ENCODE peak calls at places on chromosome 20, in eight cellular contexts. U is OCI-LY7; J is CD8-positive, alpha-beta memory T cell; X is pancreas; I is neuronal stem cell; C is ovary; F is HepG2; M is small intestine. B is an unnamed sample.

GRCh38 chr20:11270566-11270965 is 596.8 kb upstream of the JAG1 start:
- DNase-seq in C (no peak), M (no peak), J (no peak), F (no peak), I (no peak), X (no peak), U (no peak), B (no peak)

GRCh38 chr20:18137412-18138265 is at the start of the genes KAT14 and PET117:
- DNase-seq in F (peak; percentile 85), X (peak; percentile 96), J (peak; percentile 85), M (peak; percentile 90), U (peak; percentile 95), C (peak; percentile 89), I (peak; percentile 95), B (peak; percentile 82)

GRCh38 chr20:45882469-45883099 is 1.6 kb downstream of the ZSWIM1 start:
- DNase-seq in X (no peak), C (no peak), M (no peak), J (no peak), I (no peak), U (no peak), F (no peak), B (no peak)

GRCh38 chr20:38452880-38453624 is 17.9 kb upstream of the SNHG17 start:
- DNase-seq in M (peak; percentile 11), J (no peak), C (no peak), I (no peak), U (no peak), X (peak; percentile 25), F (no peak), B (no peak)

GRCh38 chr20:25058797-25059486 is 1.0 kb upstream of the ACSS1 start:
- DNase-seq in C (no peak), J (no peak), X (peak; percentile 46), F (peak; percentile 44), U (no peak), M (no peak), I (no peak), B (no peak)

GRCh38 chr20:63036266-63036665 is 29.5 kb upstream of the BHLHE23 start:
- DNase-seq in I (no peak), C (no peak), U (no peak), J (no peak), M (no peak), F (no peak), X (peak; percentile 37), B (no peak)

GRCh38 chr20:64057628-64058498 is 5.1 kb upstream of the TCEA2 start:
- DNase-seq in X (peak; percentile 91), M (peak; percentile 58), I (no peak), F (peak; percentile 83), J (peak; percentile 69), C (peak; percentile 46), U (peak; percentile 75), B (peak; percentile 65)

GRCh38 chr20:8357703-8358102 is 225.6 kb downstream of the PLCB1 start:
- DNase-seq in F (no peak), J (no peak), C (no peak), I (no peak), U (no peak), X (no peak), M (no peak), B (no peak)

GRCh38 chr20:7608246-7608645 is 332.0 kb downstream of the HAO1 start:
- DNase-seq in U (peak; percentile 3), C (no peak), X (no peak), F (no peak), M (no peak), I (peak; percentile 15), J (no peak), B (no peak)

GRCh38 chr20:58235010-58235409 is 6.6 kb upstream of the ANKRD60 start:
- DNase-seq in X (no peak), C (no peak), U (no peak), I (no peak), J (no peak), M (no peak), F (no peak), B (peak; percentile 47)

GRCh38 chr20:10921491-10922010 is 247.8 kb upstream of the JAG1 start:
- DNase-seq in C (no peak), U (no peak), M (no peak), J (no peak), F (no peak), X (no peak), I (no peak), B (no peak)

GRCh38 chr20:44394520-44395182 is 39.2 kb downstream of the HNF4A start:
- DNase-seq in X (no peak), F (peak; percentile 100), J (no peak), M (no peak), U (no peak), C (peak; percentile 86), I (no peak), B (no peak)

GRCh38 chr20:19492937-19493336 is 265.1 kb upstream of the RIN2 start:
- DNase-seq in J (no peak), U (no peak), C (no peak), M (no peak), I (peak; percentile 20), F (no peak), X (no peak), B (no peak)

GRCh38 chr20:34983995-34984735 is 28.5 kb downstream of the MYH7B start:
- DNase-seq in I (no peak), U (no peak), C (no peak), J (no peak), M (peak; percentile 79), X (no peak), F (no peak), B (no peak)

GRCh38 chr20:58651548-58651822 is 402 bp downstream of the STX16 start:
- DNase-seq in I (peak; percentile 57), C (peak; percentile 39), M (no peak), X (no peak), J (no peak), F (peak; percentile 36), U (peak; percentile 5), B (no peak)

GRCh38 chr20:14214046-14214445 is 123.4 kb downstream of the FLRT3 start:
- DNase-seq in J (no peak), M (no peak), C (no peak), F (no peak), U (no peak), X (no peak), I (no peak), B (no peak)

GRCh38 chr20:57561356-57562279 is 708 bp downstream of the PCK1 start:
- DNase-seq in F (no peak), J (no peak), C (no peak), U (no peak), M (no peak), I (no peak), X (no peak), B (no peak)

GRCh38 chr20:7882076-7882475 is 58.2 kb downstream of the HAO1 start:
- DNase-seq in I (no peak), U (no peak), M (no peak), C (no peak), X (no peak), J (no peak), F (no peak), B (no peak)

GRCh38 chr20:3923818-3924217 is 34.6 kb downstream of the PANK2 start:
- DNase-seq in I (no peak), U (no peak), F (no peak), X (no peak), C (no peak), M (no peak), J (no peak), B (no peak)

DNA sequence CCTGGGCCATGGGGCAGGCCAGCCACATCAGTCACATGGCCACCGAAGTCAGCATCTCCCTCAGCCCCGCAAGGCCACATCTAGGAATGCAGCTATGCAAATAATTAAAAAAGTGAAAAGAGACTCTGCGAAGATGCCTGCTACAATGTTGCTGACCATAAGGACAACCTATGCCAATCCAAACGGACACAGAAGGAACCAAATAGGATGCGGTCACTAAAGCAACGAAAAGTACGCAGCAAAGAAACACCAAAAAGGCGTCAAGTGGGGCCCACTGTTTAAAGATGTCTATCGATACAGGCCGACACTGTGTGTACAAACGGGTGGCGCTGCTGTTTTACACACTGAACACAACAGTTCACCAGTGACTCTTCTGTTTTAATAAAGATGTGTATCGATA is 56.4 kb downstream of the TAF4 start:
- DNase-seq in U (no peak), M (no peak), I (no peak), C (no peak), X (no peak), J (no peak), F (no peak), B (no peak)
- H3K36me3 ChIP-seq in U (peaks cover 75% of the 10 kb centered on the region), M (peaks cover 25% of the 10 kb centered on the region), I (peaks cover 95% of the 10 kb centered on the region), C (no peaks in the 10 kb centered on the region), X (peaks cover 45% of the 10 kb centered on the region), J (peaks cover 12% of the 10 kb centered on the region), F (peaks cover 73% of the 10 kb centered on the region), B (peaks cover 63% of the 10 kb centered on the region)

GRCh38 chr20:22836877-22837276 is 198.2 kb upstream of the SSTR4 start:
- DNase-seq in M (no peak), U (no peak), I (no peak), F (no peak), X (no peak), J (no peak), C (no peak), B (no peak)

GRCh38 chr20:22848364-22848763 is 186.7 kb upstream of the SSTR4 start:
- DNase-seq in X (no peak), F (no peak), I (no peak), C (no peak), M (no peak), U (no peak), J (no peak), B (no peak)

GRCh38 chr20:22838001-22838400 is 197.1 kb upstream of the SSTR4 start:
- DNase-seq in X (no peak), F (no peak), J (no peak), U (no peak), C (no peak), M (no peak), I (no peak), B (no peak)

GRCh38 chr20:22846829-22847228 is 188.3 kb upstream of the SSTR4 start:
- DNase-seq in U (no peak), M (no peak), F (no peak), X (no peak), J (no peak), I (no peak), C (no peak), B (no peak)

GRCh38 chr20:22842793-22843192 is 192.3 kb upstream of the SSTR4 start:
- DNase-seq in X (no peak), M (no peak), C (no peak), F (no peak), U (no peak), J (no peak), I (no peak), B (no peak)
- H3K36me3 ChIP-seq in X (no peaks in the 10 kb centered on the region), M (no peaks in the 10 kb centered on the region), C (no peaks in the 10 kb centered on the region), F (no peaks in the 10 kb centered on the region), U (no peaks in the 10 kb centered on the region), J (no peaks in the 10 kb centered on the region), I (no peaks in the 10 kb centered on the region), B (no peaks in the 10 kb centered on the region)

DNA sequence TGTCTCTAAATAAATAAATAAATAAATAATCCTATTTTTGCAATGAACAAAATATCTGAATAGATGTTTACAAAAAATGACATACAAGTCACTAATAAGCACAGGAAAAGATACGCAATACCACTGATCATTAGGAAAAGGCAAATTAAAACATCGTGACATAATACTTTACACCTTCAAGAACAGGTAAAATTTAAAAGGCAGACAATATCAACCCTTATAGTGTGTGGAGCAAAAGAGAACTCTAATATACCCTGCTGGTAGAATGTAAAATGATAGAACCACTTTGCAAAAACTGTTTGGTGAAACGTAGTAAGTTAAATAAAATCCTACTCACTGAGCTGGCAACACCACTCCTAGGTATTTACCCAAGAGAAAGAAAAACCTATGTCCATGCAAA is 67.4 kb downstream of the ZMYND8 start:
- DNase-seq in F (no peak), C (no peak), I (no peak), J (no peak), U (no peak), X (no peak), M (no peak), B (no peak)
- H3K36me3 ChIP-seq in F (peaks cover 59% of the 10 kb centered on the region), C (no peaks in the 10 kb centered on the region), I (peaks cover 98% of the 10 kb centered on the region), J (peaks cover 57% of the 10 kb centered on the region), U (peaks cover 92% of the 10 kb centered on the region), X (peaks cover 26% of the 10 kb centered on the region), M (peaks cover 26% of the 10 kb centered on the region), B (peaks cover 81% of the 10 kb centered on the region)

GRCh38 chr20:49112596-49113274 is 66.6 kb downstream of the CSE1L start:
- DNase-seq in X (no peak), U (no peak), J (no peak), M (no peak), I (no peak), F (no peak), C (no peak), B (no peak)
- H3K36me3 ChIP-seq in X (peaks cover 50% of the 10 kb centered on the region), U (peaks cover 58% of the 10 kb centered on the region), J (peaks cover 39% of the 10 kb centered on the region), M (peaks cover 11% of the 10 kb centered on the region), I (peaks cover 77% of the 10 kb centered on the region), F (peaks cover 36% of the 10 kb centered on the region), C (no peaks in the 10 kb centered on the region), B (peaks cover 49% of the 10 kb centered on the region)

B was measured in CD4-positive, CD25-positive, alpha-beta regulatory T cell.